ENCODE peak calls at places on chromosome 14, in four cellular contexts. C, E, P and H are unnamed samples.

GRCh38 chr14:87111741-87112140 is 881.2 kb downstream of the GALC start:
- DNase-seq in C (no peak), E (no peak), P (no peak), H (no peak)

GRCh38 chr14:57863471-57863870 is 2.4 kb downstream of the SLC35F4 start:
- DNase-seq in C (no peak), E (no peak), P (no peak), H (no peak)

GRCh38 chr14:79502751-79503148 is 708.6 kb downstream of the DIO2 start:
- DNase-seq in C (no peak), E (no peak), P (no peak), H (no peak)

GRCh38 chr14:95935228-95935822 is 58.7 kb downstream of the TUNAR start:
- DNase-seq in C (peak; percentile 6), E (no peak), P (no peak), H (no peak)

GRCh38 chr14:25381498-25381897 is 331.6 kb upstream of the STXBP6 start:
- DNase-seq in C (peak; percentile 41), E (no peak), P (no peak), H (no peak)

GRCh38 chr14:55583942-55584468 is 4.0 kb downstream of the KTN1 start:
- DNase-seq in C (peak; percentile 27), E (no peak), P (no peak), H (no peak)

GRCh38 chr14:102238131-102238530 is 66.8 kb downstream of the MOK start:
- DNase-seq in C (no peak), E (no peak), P (no peak), H (no peak)

GRCh38 chr14:58864751-58865519 is 227.2 kb downstream of the DACT1 start:
- DNase-seq in C (no peak), E (no peak), P (no peak), H (no peak)

GRCh38 chr14:49975286-49975685 is 82.4 kb downstream of the ARF6 start:
- DNase-seq in C (no peak), E (peak; percentile 93), P (no peak), H (no peak)

GRCh38 chr14:68843471-68844209 is 50.8 kb upstream of the ZFP36L1 start:
- DNase-seq in C (no peak), E (peak; percentile 58), P (peak; percentile 54), H (peak; percentile 79)

GRCh38 chr14:70029296-70030132 is 150.3 kb downstream of the SMOC1 start:
- DNase-seq in C (no peak), E (no peak), P (no peak), H (no peak)

GRCh38 chr14:94088516-94088915 is 7.4 kb downstream of the IFI27L1 start:
- DNase-seq in C (no peak), E (no peak), P (no peak), H (no peak)

GRCh38 chr14:68811161-68811560 is 18.3 kb upstream of the ZFP36L1 start:
- DNase-seq in C (no peak), E (no peak), P (no peak), H (no peak)

GRCh38 chr14:65879218-65880009 is 466.9 kb downstream of the FUT8 start:
- DNase-seq in C (no peak), E (peak; percentile 7), P (no peak), H (no peak)

GRCh38 chr14:96203635-96204034 is 1.0 kb upstream of the BDKRB2 start:
- DNase-seq in C (no peak), E (no peak), P (no peak), H (no peak)

GRCh38 chr14:78232666-78233065 is 62.5 kb downstream of the NRXN3 start:
- DNase-seq in C (no peak), E (no peak), P (no peak), H (no peak)

GRCh38 chr14:61925043-61925442 is 162.8 kb downstream of the SNAPC1 start:
- DNase-seq in C (peak; percentile 5), E (peak; percentile 18), P (no peak), H (peak; percentile 15)

GRCh38 chr14:71115306-71115705 is 208.0 kb downstream of the PCNX1 start:
- DNase-seq in C (no peak), E (no peak), P (no peak), H (no peak)

GRCh38 chr14:101734241-101734847 is 27.2 kb upstream of the PPP2R5C start:
- DNase-seq in C (no peak), E (no peak), P (no peak), H (no peak)

GRCh38 chr14:103105580-103106168 is 11.1 kb downstream of the EXOC3L4 start:
- DNase-seq in C (no peak), E (no peak), P (no peak), H (no peak)

GRCh38 chr14:22485178-22485577 is 103.8 kb downstream of the DAD1 start:
- DNase-seq in C (no peak), E (no peak), P (no peak), H (no peak)

GRCh38 chr14:73943083-73943482 is 6.8 kb downstream of the FAM161B start:
- DNase-seq in C (peak; percentile 32), E (no peak), P (no peak), H (no peak)

GRCh38 chr14:95227279-95227860 is 70.0 kb upstream of the DICER1 start:
- DNase-seq in C (no peak), E (no peak), P (peak; percentile 48), H (no peak)

GRCh38 chr14:52299692-52300278 is 14.3 kb upstream of the PTGER2 start:
- DNase-seq in C (peak; percentile 59), E (peak; percentile 31), P (no peak), H (peak; percentile 57)

GRCh38 chr14:73491977-73492552 is 1.3 kb downstream of the RIOX1 start:
- DNase-seq in C (no peak), E (no peak), P (no peak), H (no peak)

GRCh38 chr14:95484296-95484695 is 32.2 kb downstream of the SYNE3 start:
- DNase-seq in C (no peak), E (no peak), P (no peak), H (no peak)

GRCh38 chr14:65465584-65465983 is 53.1 kb downstream of the FUT8 start:
- DNase-seq in C (no peak), E (no peak), P (no peak), H (no peak)

GRCh38 chr14:51780741-51781140 is 79.7 kb upstream of the GNG2 start:
- DNase-seq in C (no peak), E (no peak), P (no peak), H (no peak)

GRCh38 chr14:53539489-53540126 is 386.5 kb upstream of the DDHD1 start:
- DNase-seq in C (peak; percentile 73), E (peak; percentile 71), P (peak; percentile 68), H (peak; percentile 51)

GRCh38 chr14:103108749-103109207 is 14.3 kb downstream of the EXOC3L4 start:
- DNase-seq in C (no peak), E (no peak), P (no peak), H (peak; percentile 84)

GRCh38 chr14:92501891-92502351 is 11.7 kb upstream of the RIN3 start:
- DNase-seq in C (no peak), E (no peak), P (no peak), H (no peak)

GRCh38 chr14:101331141-101331525 is 230.2 kb upstream of the DIO3 start:
- DNase-seq in C (no peak), E (no peak), P (no peak), H (no peak)

GRCh38 chr14:89240414-89240813 is 176.6 kb downstream of the FOXN3 start:
- DNase-seq in C (no peak), E (no peak), P (no peak), H (no peak)

GRCh38 chr14:51495319-51495718 is 156.4 kb upstream of the FRMD6 start:
- DNase-seq in C (no peak), E (no peak), P (no peak), H (no peak)

GRCh38 chr14:63852817-63853730 is at the start of gene SYNE2:
- DNase-seq in C (peak; percentile 38), E (no peak), P (peak; percentile 69), H (peak; percentile 92)

GRCh38 chr14:103149847-103150246 is 26.6 kb downstream of the TNFAIP2 start:
- DNase-seq in C (no peak), E (no peak), P (no peak), H (no peak)

GRCh38 chr14:69039287-69039628 is 60.2 kb upstream of the ACTN1 start:
- DNase-seq in C (peak; percentile 71), E (peak; percentile 44), P (no peak), H (no peak)

GRCh38 chr14:71209888-71210287 is 302.6 kb downstream of the PCNX1 start:
- DNase-seq in C (no peak), E (no peak), P (no peak), H (no peak)

GRCh38 chr14:20679907-20680306 is 4.5 kb upstream of the RNASE4 start:
- DNase-seq in C (peak; percentile 76), E (no peak), P (no peak), H (no peak)

GRCh38 chr14:37034410-37035285 is 137.8 kb downstream of the SLC25A21 start:
- DNase-seq in C (no peak), E (no peak), P (no peak), H (no peak)

GRCh38 chr14:99749142-99749541 is 44.1 kb upstream of the EML1 start:
- DNase-seq in C (no peak), E (no peak), P (no peak), H (no peak)
- TF ChIP-seq CTCF in C (no peak), E (peak; percentile 50), P (peak; percentile 32), H (no peak)

GRCh38 chr14:67733609-67734008 is 31.9 kb downstream of the RDH12 start:
- DNase-seq in C (no peak), E (no peak), P (no peak), H (no peak)

GRCh38 chr14:67736771-67737170 is 35.1 kb downstream of the RDH12 start:
- DNase-seq in C (no peak), E (no peak), P (no peak), H (no peak)

GRCh38 chr14:67735361-67735921 is 33.8 kb downstream of the RDH12 start:
- DNase-seq in C (no peak), E (no peak), P (no peak), H (no peak)

GRCh38 chr14:67738740-67739504 is 37.2 kb downstream of the RDH12 start:
- DNase-seq in C (peak; percentile 94), E (peak; percentile 19), P (no peak), H (no peak)

DNA sequence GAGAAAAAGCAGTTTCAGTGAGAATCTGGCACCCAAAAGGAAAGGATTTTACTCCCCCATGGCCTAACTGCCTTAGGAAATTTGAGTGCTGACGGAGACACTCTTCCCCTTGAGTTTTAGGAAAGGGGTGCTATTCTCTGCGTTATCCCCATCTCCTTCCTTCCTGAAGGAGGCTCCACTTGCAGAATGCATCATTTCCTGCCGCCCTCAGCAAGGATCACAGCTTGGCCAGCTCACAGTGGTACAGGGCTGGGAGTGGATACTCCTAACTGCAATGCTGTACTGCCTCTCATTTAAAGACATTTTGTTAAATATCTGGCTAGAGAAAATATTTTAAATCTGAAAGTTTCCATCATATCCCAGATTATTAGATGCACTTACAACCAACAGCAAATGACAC is 33.0 kb downstream of the RDH12 start:
- DNase-seq in C (no peak), E (no peak), P (no peak), H (no peak)
- TF ChIP-seq CTCF in C (no peak), E (no peak), P (no peak), H (no peak)

GRCh38 chr14:81625343-81625742 is 91.7 kb upstream of the SEL1L start:
- DNase-seq in C (peak; percentile 28), E (peak; percentile 15), P (no peak), H (peak; percentile 20)
- TF ChIP-seq CTCF in C (peak; percentile 61), E (peak; percentile 19), P (no peak), H (peak; percentile 39)

DNA sequence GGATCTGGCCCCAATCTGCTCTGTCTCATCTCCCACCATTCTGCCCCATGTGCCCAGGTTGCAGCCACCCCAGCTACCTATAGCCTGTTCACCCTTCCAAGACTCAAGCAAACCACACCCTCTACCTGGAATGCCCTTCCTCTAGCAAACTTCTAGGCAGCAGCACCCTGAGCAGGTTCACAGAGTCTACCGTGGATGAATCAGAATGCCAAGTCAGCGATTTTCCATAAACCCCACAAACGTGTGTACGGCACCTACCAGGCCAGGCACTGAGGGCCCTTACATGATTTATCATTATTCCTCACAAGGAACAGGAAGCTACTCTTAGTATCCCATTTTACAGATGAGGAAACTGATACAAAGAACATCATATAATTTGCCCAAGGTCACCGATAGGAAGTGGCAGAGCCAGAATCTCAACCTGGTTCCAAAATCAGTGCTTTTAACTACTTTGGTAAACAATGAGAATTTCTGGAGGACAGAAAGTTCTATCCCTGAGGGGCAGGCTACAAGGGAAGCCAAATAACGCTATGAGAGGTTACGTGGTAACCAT is 28.0 kb upstream of the DHRS4 start:
- DNase-seq in C (no peak), E (no peak), P (no peak), H (no peak)
- TF ChIP-seq CTCF in C (no peak), E (no peak), P (no peak), H (no peak)